ENCODE peak calls at places on chromosomes 16 and 17, in five cellular contexts. B is NT2/D1, F is HepG2, J is H1, Y is GM12878. K is an unnamed sample.
A peak's percentile ranks its signal among the peaks of the same experiment; 100 is the strongest.

GRCh38 chr17:81242421-81243332 is 3.6 kb downstream of the NDUFAF8 start:
- DNase-seq in B (no peak), Y (no peak), F (no peak), J (no peak), K (no peak)

GRCh38 chr16:84024854-84025253 is 17.7 kb downstream of the SLC38A8 start:
- DNase-seq in B (no peak), F (no peak), Y (no peak), J (no peak), K (no peak)

GRCh38 chr16:23920899-23921298 is 85.1 kb downstream of the PRKCB start:
- DNase-seq in B (no peak), Y (no peak), F (no peak), J (no peak), K (no peak)

GRCh38 chr16:81645303-81645702 is 133.8 kb upstream of the PLCG2 start:
- DNase-seq in Y (no peak), B (no peak), F (no peak), J (no peak), K (no peak)

GRCh38 chr17:56908061-56908542 is 5.7 kb downstream of the TRIM25 start:
- DNase-seq in J (no peak), B (no peak), Y (peak; percentile 60), F (no peak), K (no peak)

GRCh38 chr17:39750131-39751015 is 12.6 kb downstream of the GRB7 start:
- DNase-seq in J (no peak), Y (no peak), F (peak; percentile 84), B (no peak), K (no peak)

GRCh38 chr17:75589017-75589918 is 1.7 kb downstream of the MYO15B start:
- DNase-seq in B (peak; percentile 75), F (peak; percentile 78), Y (peak; percentile 48), J (peak; percentile 88), K (peak; percentile 100)

GRCh38 chr16:67305216-67306071 is 21.1 kb downstream of the KCTD19 start:
- DNase-seq in B (no peak), F (no peak), J (no peak), Y (no peak), K (no peak)

GRCh38 chr16:20904507-20905079 is 4.0 kb downstream of the LYRM1 start:
- DNase-seq in Y (peak; percentile 49), J (no peak), B (no peak), F (peak; percentile 40), K (no peak)

GRCh38 chr17:81867123-81867951 is 3.8 kb downstream of the ARHGDIA start:
- DNase-seq in Y (no peak), F (peak; percentile 50), B (no peak), J (no peak), K (no peak)

GRCh38 chr16:78100162-78100467 is 661 bp downstream of the WWOX start:
- DNase-seq in B (no peak), F (no peak), Y (no peak), J (no peak), K (no peak)

GRCh38 chr16:72837846-72838661 is 209.9 kb downstream of the ZFHX3 start:
- DNase-seq in J (no peak), F (no peak), Y (no peak), B (no peak), K (no peak)
- TF ChIP-seq SUZ12 in J (no peak), F (no peak), Y (no peak), B (no peak), K (no peak)

GRCh38 chr16:75593308-75593707 is 27.1 kb downstream of the GABARAPL2 start:
- DNase-seq in F (no peak), J (no peak), Y (no peak), B (no peak), K (no peak)

GRCh38 chr16:75589301-75589700 is 23.1 kb downstream of the GABARAPL2 start:
- DNase-seq in J (no peak), Y (no peak), F (no peak), B (no peak), K (no peak)

GRCh38 chr16:75591001-75591852 is 25.0 kb downstream of the GABARAPL2 start:
- DNase-seq in J (no peak), B (no peak), F (no peak), Y (no peak), K (peak; percentile 34)

GRCh38 chr16:75588716-75589115 is 22.5 kb downstream of the GABARAPL2 start:
- DNase-seq in F (no peak), J (no peak), Y (no peak), B (no peak), K (no peak)

GRCh38 chr16:75593825-75594820 is 27.9 kb downstream of the GABARAPL2 start:
- DNase-seq in F (peak; percentile 87), B (peak; percentile 68), Y (no peak), J (peak; percentile 25), K (no peak)
- TF ChIP-seq SUZ12 in F (no peak), B (no peak), Y (no peak), J (no peak), K (no peak)

GRCh38 chr17:78870621-78871020 is 30.0 kb upstream of the USP36 start:
- DNase-seq in Y (no peak), B (no peak), J (no peak), F (no peak), K (no peak)

GRCh38 chr17:78875738-78876597 is 27.0 kb downstream of the CEP295NL start:
- DNase-seq in B (no peak), J (no peak), F (no peak), Y (no peak), K (no peak)

GRCh38 chr17:78875331-78875730 is 27.7 kb downstream of the CEP295NL start:
- DNase-seq in J (no peak), B (no peak), F (no peak), Y (no peak), K (no peak)

GRCh38 chr17:78872486-78872885 is 30.5 kb downstream of the CEP295NL start:
- DNase-seq in Y (no peak), B (no peak), F (no peak), J (no peak), K (no peak)

GRCh38 chr17:78873519-78874340 is 29.3 kb downstream of the CEP295NL start:
- DNase-seq in F (no peak), B (no peak), Y (no peak), J (no peak), K (no peak)
- TF ChIP-seq SUZ12 in F (no peak), B (no peak), Y (no peak), J (no peak), K (no peak)

GRCh38 chr17:42982266-42982665 is 1.9 kb downstream of the RUNDC1 start:
- DNase-seq in J (no peak), B (no peak), F (no peak), Y (no peak), K (no peak)
- TF ChIP-seq SUZ12 in J (no peak), B (no peak), F (no peak), Y (no peak), K (no peak)

DNA sequence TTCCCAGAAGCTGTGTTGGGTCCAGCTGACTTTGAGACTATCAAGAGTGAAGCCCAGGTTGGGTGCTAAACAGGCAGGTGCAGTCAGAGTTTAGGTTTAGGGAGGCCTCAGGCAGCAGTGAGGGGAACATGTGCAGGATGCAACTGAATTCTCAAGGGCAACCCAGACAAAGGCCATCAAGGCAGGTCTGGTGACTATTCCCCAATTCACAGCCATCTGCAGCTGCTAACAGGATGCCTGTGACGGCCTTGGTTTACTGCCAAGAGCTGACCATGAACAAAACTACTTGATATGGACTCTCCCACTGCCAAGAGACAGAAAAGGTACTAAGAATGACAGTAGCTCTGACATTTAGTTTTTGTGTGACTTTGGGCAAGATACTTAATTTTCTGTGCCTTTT is 45.2 kb upstream of the BCAR1 start:
- DNase-seq in B (no peak), J (no peak), F (no peak), Y (no peak), K (no peak)
- TF ChIP-seq SUZ12 in B (no peak), J (no peak), F (no peak), Y (no peak), K (no peak)

GRCh38 chr16:13958438-13958837 is 38.5 kb downstream of the ERCC4 start:
- DNase-seq in F (no peak), J (no peak), B (no peak), Y (no peak), K (no peak)

GRCh38 chr16:13956635-13957196 is 36.8 kb downstream of the ERCC4 start:
- DNase-seq in J (no peak), F (no peak), Y (peak; percentile 60), B (no peak), K (no peak)

GRCh38 chr16:13961099-13961811 is 41.3 kb downstream of the ERCC4 start:
- DNase-seq in B (no peak), F (peak; percentile 56), Y (no peak), J (no peak), K (peak; percentile 14)

GRCh38 chr16:13959626-13960025 is 39.7 kb downstream of the ERCC4 start:
- DNase-seq in F (no peak), Y (no peak), J (no peak), B (no peak), K (no peak)

GRCh38 chr16:13957197-13958078 is 37.5 kb downstream of the ERCC4 start:
- DNase-seq in B (no peak), Y (peak; percentile 56), F (peak; percentile 94), J (no peak), K (peak; percentile 34)
- TF ChIP-seq SUZ12 in B (no peak), Y (no peak), F (no peak), J (no peak), K (no peak)